ENCODE peak calls at places on chromosomes 6 and 20, in four cellular contexts. One of them, this sample, is unnamed.

GRCh38 chr6:137202078-137202477 is 17.1 kb downstream of the IFNGR1 start:
- DNase-seq in renal cortical epithelial cell: no peak
- DNase-seq in Calu3: no peak
- DNase-seq in stromal cell of bone marrow: no peak
- DNase-seq in this sample: no peak

GRCh38 chr20:59222982-59223610 is 59.5 kb downstream of the ZNF831 start:
- DNase-seq in Calu3: no peak
- DNase-seq in renal cortical epithelial cell: no peak
- DNase-seq in stromal cell of bone marrow: no peak
- DNase-seq in this sample: no peak

GRCh38 chr6:29631860-29632731 is 887 bp downstream of the GABBR1 start:
- DNase-seq in Calu3: peak
- DNase-seq in stromal cell of bone marrow: no peak
- DNase-seq in renal cortical epithelial cell: peak
- DNase-seq in this sample: no peak

GRCh38 chr20:49380245-49380875 is 102.1 kb downstream of the KCNB1 start:
- DNase-seq in Calu3: no peak
- DNase-seq in renal cortical epithelial cell: no peak
- DNase-seq in stromal cell of bone marrow: no peak
- DNase-seq in this sample: no peak

GRCh38 chr6:41769376-41769775 is 10.3 kb downstream of the FRS3 start:
- DNase-seq in Calu3: no peak
- DNase-seq in renal cortical epithelial cell: no peak
- DNase-seq in stromal cell of bone marrow: no peak
- DNase-seq in this sample: no peak

GRCh38 chr20:41786158-41786557 is 168.0 kb upstream of the CHD6 start:
- DNase-seq in stromal cell of bone marrow: no peak
- DNase-seq in Calu3: no peak
- DNase-seq in renal cortical epithelial cell: no peak
- DNase-seq in this sample: no peak

GRCh38 chr6:25223421-25224052 is 55.6 kb upstream of the CARMIL1 start:
- DNase-seq in Calu3: peak
- DNase-seq in renal cortical epithelial cell: peak
- DNase-seq in stromal cell of bone marrow: peak
- DNase-seq in this sample: no peak

GRCh38 chr20:52379723-52380336 is 188.3 kb upstream of the ZFP64 start:
- DNase-seq in renal cortical epithelial cell: no peak
- DNase-seq in Calu3: peak
- DNase-seq in stromal cell of bone marrow: peak
- DNase-seq in this sample: no peak

GRCh38 chr6:110665600-110665999 is 149.7 kb downstream of the CDK19 start:
- DNase-seq in stromal cell of bone marrow: no peak
- DNase-seq in renal cortical epithelial cell: no peak
- DNase-seq in Calu3: no peak
- DNase-seq in this sample: no peak

GRCh38 chr6:110399219-110400071 is 15.9 kb downstream of the DDO start:
- DNase-seq in stromal cell of bone marrow: no peak
- DNase-seq in Calu3: no peak
- DNase-seq in renal cortical epithelial cell: no peak
- DNase-seq in this sample: no peak

GRCh38 chr20:45436732-45437485 is 21.0 kb downstream of the PIGT start:
- DNase-seq in Calu3: peak
- DNase-seq in stromal cell of bone marrow: peak
- DNase-seq in renal cortical epithelial cell: peak
- DNase-seq in this sample: peak

GRCh38 chr20:41174373-41174772 is 37.0 kb downstream of the PLCG1 start:
- DNase-seq in Calu3: no peak
- DNase-seq in renal cortical epithelial cell: no peak
- DNase-seq in stromal cell of bone marrow: no peak
- DNase-seq in this sample: no peak

GRCh38 chr20:20406306-20406705 is 38.4 kb downstream of the INSM1 start:
- DNase-seq in stromal cell of bone marrow: no peak
- DNase-seq in Calu3: no peak
- DNase-seq in renal cortical epithelial cell: no peak
- DNase-seq in this sample: no peak

GRCh38 chr6:81589465-81590313 is 162.8 kb downstream of the TENT5A start:
- DNase-seq in stromal cell of bone marrow: no peak
- DNase-seq in Calu3: no peak
- DNase-seq in renal cortical epithelial cell: no peak
- DNase-seq in this sample: no peak

GRCh38 chr6:80022803-80023202 is 18.4 kb downstream of the TTK start:
- DNase-seq in stromal cell of bone marrow: peak
- DNase-seq in Calu3: no peak
- DNase-seq in renal cortical epithelial cell: no peak
- DNase-seq in this sample: peak